ENCODE peak calls at places on chromosomes 3 and 15, in six cellular contexts. One of them, this sample, is unnamed.

GRCh38 chr3:53152316-53152715 is 8.7 kb upstream of the PRKCD start:
- DNase-seq in neural crest cell: no peak
- DNase-seq in activated CD4-positive, alpha-beta T cell treated with anti-CD3 and anti-CD28 coated beads for 24 hours: no peak
- DNase-seq in G401: no peak
- DNase-seq in anterior cingulate cortex: no peak
- DNase-seq in ELR: no peak
- DNase-seq in this sample: no peak

GRCh38 chr3:41323455-41323854 is 124.2 kb downstream of the CTNNB1 start:
- DNase-seq in activated CD4-positive, alpha-beta T cell treated with anti-CD3 and anti-CD28 coated beads for 24 hours: no peak
- DNase-seq in anterior cingulate cortex: no peak
- DNase-seq in G401: no peak
- DNase-seq in neural crest cell: no peak
- DNase-seq in ELR: no peak
- DNase-seq in this sample: no peak

GRCh38 chr3:148036331-148036881 is 627.2 kb downstream of the ZIC1 start:
- DNase-seq in ELR: peak
- DNase-seq in activated CD4-positive, alpha-beta T cell treated with anti-CD3 and anti-CD28 coated beads for 24 hours: no peak
- DNase-seq in G401: no peak
- DNase-seq in neural crest cell: no peak
- DNase-seq in anterior cingulate cortex: no peak
- DNase-seq in this sample: no peak

GRCh38 chr3:69724722-69725435 is 14.4 kb upstream of the MITF start:
- DNase-seq in G401: no peak
- DNase-seq in ELR: no peak
- DNase-seq in activated CD4-positive, alpha-beta T cell treated with anti-CD3 and anti-CD28 coated beads for 24 hours: no peak
- DNase-seq in anterior cingulate cortex: no peak
- DNase-seq in neural crest cell: no peak
- DNase-seq in this sample: no peak

GRCh38 chr3:9955611-9956352 is 3.6 kb upstream of the PRRT3 start:
- DNase-seq in activated CD4-positive, alpha-beta T cell treated with anti-CD3 and anti-CD28 coated beads for 24 hours: no peak
- DNase-seq in ELR: peak
- DNase-seq in anterior cingulate cortex: no peak
- DNase-seq in neural crest cell: no peak
- DNase-seq in G401: no peak
- DNase-seq in this sample: no peak

GRCh38 chr15:51775967-51776816 is 24.8 kb downstream of the TMOD2 start:
- DNase-seq in neural crest cell: peak
- DNase-seq in anterior cingulate cortex: no peak
- DNase-seq in ELR: peak
- DNase-seq in activated CD4-positive, alpha-beta T cell treated with anti-CD3 and anti-CD28 coated beads for 24 hours: peak
- DNase-seq in G401: peak
- DNase-seq in this sample: peak

GRCh38 chr3:175002732-175003143 is 143.6 kb downstream of the NAALADL2 start:
- DNase-seq in activated CD4-positive, alpha-beta T cell treated with anti-CD3 and anti-CD28 coated beads for 24 hours: no peak
- DNase-seq in ELR: peak
- DNase-seq in G401: no peak
- DNase-seq in neural crest cell: no peak
- DNase-seq in anterior cingulate cortex: no peak
- DNase-seq in this sample: no peak

GRCh38 chr3:17753271-17753992 is 11.0 kb upstream of the TBC1D5 start:
- DNase-seq in neural crest cell: no peak
- DNase-seq in ELR: no peak
- DNase-seq in anterior cingulate cortex: no peak
- DNase-seq in activated CD4-positive, alpha-beta T cell treated with anti-CD3 and anti-CD28 coated beads for 24 hours: no peak
- DNase-seq in G401: no peak
- DNase-seq in this sample: no peak

GRCh38 chr3:66272016-66272415 is 51.2 kb downstream of the SLC25A26 start:
- DNase-seq in G401: no peak
- DNase-seq in activated CD4-positive, alpha-beta T cell treated with anti-CD3 and anti-CD28 coated beads for 24 hours: no peak
- DNase-seq in ELR: no peak
- DNase-seq in anterior cingulate cortex: no peak
- DNase-seq in neural crest cell: no peak
- DNase-seq in this sample: no peak

GRCh38 chr3:140180603-140181002 is 245.6 kb downstream of the CLSTN2 start:
- DNase-seq in neural crest cell: no peak
- DNase-seq in activated CD4-positive, alpha-beta T cell treated with anti-CD3 and anti-CD28 coated beads for 24 hours: no peak
- DNase-seq in anterior cingulate cortex: no peak
- DNase-seq in G401: no peak
- DNase-seq in ELR: no peak
- DNase-seq in this sample: peak

GRCh38 chr15:67187351-67187854 is 67.1 kb downstream of the AAGAB start:
- DNase-seq in anterior cingulate cortex: no peak
- DNase-seq in ELR: no peak
- DNase-seq in neural crest cell: no peak
- DNase-seq in G401: no peak
- DNase-seq in activated CD4-positive, alpha-beta T cell treated with anti-CD3 and anti-CD28 coated beads for 24 hours: no peak
- DNase-seq in this sample: no peak

GRCh38 chr3:192897005-192897404 is 20.7 kb downstream of the MB21D2 start:
- DNase-seq in ELR: no peak
- DNase-seq in neural crest cell: no peak
- DNase-seq in G401: no peak
- DNase-seq in anterior cingulate cortex: no peak
- DNase-seq in activated CD4-positive, alpha-beta T cell treated with anti-CD3 and anti-CD28 coated beads for 24 hours: no peak
- DNase-seq in this sample: no peak